ENCODE peak calls at places on chromosomes 3 and 15, in ten cellular contexts. One of them, this sample, is unnamed.

GRCh38 chr3:38545396-38545949 is 49.3 kb downstream of the EXOG start:
- DNase-seq in hepatocyte: no peak
- DNase-seq in astrocyte of the cerebellum: no peak
- DNase-seq in AG04450: no peak
- DNase-seq in GM06990: no peak
- DNase-seq in endothelial cell of umbilical vein: no peak
- DNase-seq in breast epithelium: no peak
- DNase-seq in esophagus squamous epithelium: no peak
- DNase-seq in brain microvascular endothelial cell: no peak
- DNase-seq in Peyer's patch: no peak
- DNase-seq in this sample: no peak

GRCh38 chr15:51736646-51737537 is 563 bp downstream of the LYSMD2 start:
- DNase-seq in esophagus squamous epithelium: no peak
- DNase-seq in AG04450: no peak
- DNase-seq in astrocyte of the cerebellum: no peak
- DNase-seq in breast epithelium: no peak
- DNase-seq in hepatocyte: peak; percentile 41
- DNase-seq in GM06990: peak; percentile 72
- DNase-seq in endothelial cell of umbilical vein: peak; percentile 23
- DNase-seq in Peyer's patch: peak; percentile 76
- DNase-seq in brain microvascular endothelial cell: no peak
- DNase-seq in this sample: peak; percentile 49

GRCh38 chr3:55296035-55296434 is 191.1 kb downstream of the WNT5A start:
- DNase-seq in brain microvascular endothelial cell: no peak
- DNase-seq in esophagus squamous epithelium: no peak
- DNase-seq in endothelial cell of umbilical vein: no peak
- DNase-seq in astrocyte of the cerebellum: no peak
- DNase-seq in Peyer's patch: no peak
- DNase-seq in GM06990: no peak
- DNase-seq in hepatocyte: no peak
- DNase-seq in AG04450: no peak
- DNase-seq in breast epithelium: no peak
- DNase-seq in this sample: no peak

GRCh38 chr3:77052733-77053680 is 13.1 kb downstream of the ROBO2 start:
- DNase-seq in astrocyte of the cerebellum: no peak
- DNase-seq in brain microvascular endothelial cell: no peak
- DNase-seq in AG04450: no peak
- DNase-seq in breast epithelium: no peak
- DNase-seq in hepatocyte: no peak
- DNase-seq in endothelial cell of umbilical vein: no peak
- DNase-seq in esophagus squamous epithelium: no peak
- DNase-seq in GM06990: no peak
- DNase-seq in Peyer's patch: no peak
- DNase-seq in this sample: peak; percentile 71

GRCh38 chr3:37511357-37511970 is 337.1 kb upstream of the LRRFIP2 start:
- DNase-seq in endothelial cell of umbilical vein: no peak
- DNase-seq in GM06990: no peak
- DNase-seq in hepatocyte: no peak
- DNase-seq in astrocyte of the cerebellum: no peak
- DNase-seq in Peyer's patch: no peak
- DNase-seq in brain microvascular endothelial cell: no peak
- DNase-seq in AG04450: no peak
- DNase-seq in esophagus squamous epithelium: no peak
- DNase-seq in breast epithelium: peak; percentile 32
- DNase-seq in this sample: no peak

GRCh38 chr3:149131594-149131993 is 2.2 kb downstream of the HPS3 start:
- DNase-seq in endothelial cell of umbilical vein: no peak
- DNase-seq in Peyer's patch: no peak
- DNase-seq in hepatocyte: no peak
- DNase-seq in brain microvascular endothelial cell: no peak
- DNase-seq in GM06990: no peak
- DNase-seq in AG04450: no peak
- DNase-seq in breast epithelium: no peak
- DNase-seq in esophagus squamous epithelium: no peak
- DNase-seq in astrocyte of the cerebellum: no peak
- DNase-seq in this sample: no peak

GRCh38 chr3:21170964-21171363 is 580.0 kb downstream of the ZNF385D start:
- DNase-seq in astrocyte of the cerebellum: no peak
- DNase-seq in brain microvascular endothelial cell: peak; percentile 14
- DNase-seq in GM06990: no peak
- DNase-seq in endothelial cell of umbilical vein: no peak
- DNase-seq in hepatocyte: peak; percentile 40
- DNase-seq in breast epithelium: no peak
- DNase-seq in AG04450: no peak
- DNase-seq in esophagus squamous epithelium: no peak
- DNase-seq in Peyer's patch: no peak
- DNase-seq in this sample: no peak

GRCh38 chr15:52397118-52397517 is 101.5 kb upstream of the MYO5C start:
- DNase-seq in esophagus squamous epithelium: no peak
- DNase-seq in breast epithelium: no peak
- DNase-seq in endothelial cell of umbilical vein: no peak
- DNase-seq in GM06990: no peak
- DNase-seq in hepatocyte: no peak
- DNase-seq in Peyer's patch: no peak
- DNase-seq in AG04450: no peak
- DNase-seq in astrocyte of the cerebellum: no peak
- DNase-seq in brain microvascular endothelial cell: no peak
- DNase-seq in this sample: no peak

GRCh38 chr15:83653639-83654378 is at the start of gene ADAMTSL3:
- DNase-seq in GM06990: no peak
- DNase-seq in esophagus squamous epithelium: no peak
- DNase-seq in AG04450: no peak
- DNase-seq in breast epithelium: peak; percentile 25
- DNase-seq in hepatocyte: peak; percentile 77
- DNase-seq in brain microvascular endothelial cell: no peak
- DNase-seq in Peyer's patch: no peak
- DNase-seq in endothelial cell of umbilical vein: no peak
- DNase-seq in astrocyte of the cerebellum: peak; percentile 9
- DNase-seq in this sample: peak; percentile 74

GRCh38 chr15:83243634-83244033 is 36.0 kb upstream of the HDGFL3 start:
- DNase-seq in Peyer's patch: no peak
- DNase-seq in breast epithelium: no peak
- DNase-seq in endothelial cell of umbilical vein: no peak
- DNase-seq in astrocyte of the cerebellum: no peak
- DNase-seq in hepatocyte: no peak
- DNase-seq in GM06990: no peak
- DNase-seq in brain microvascular endothelial cell: no peak
- DNase-seq in AG04450: no peak
- DNase-seq in esophagus squamous epithelium: no peak
- DNase-seq in this sample: no peak

GRCh38 chr3:195596648-195597628 is 13.2 kb upstream of the APOD start:
- DNase-seq in astrocyte of the cerebellum: no peak
- DNase-seq in hepatocyte: no peak
- DNase-seq in AG04450: no peak
- DNase-seq in breast epithelium: peak; percentile 12
- DNase-seq in esophagus squamous epithelium: no peak
- DNase-seq in brain microvascular endothelial cell: no peak
- DNase-seq in endothelial cell of umbilical vein: no peak
- DNase-seq in GM06990: no peak
- DNase-seq in Peyer's patch: no peak
- DNase-seq in this sample: no peak

DNA sequence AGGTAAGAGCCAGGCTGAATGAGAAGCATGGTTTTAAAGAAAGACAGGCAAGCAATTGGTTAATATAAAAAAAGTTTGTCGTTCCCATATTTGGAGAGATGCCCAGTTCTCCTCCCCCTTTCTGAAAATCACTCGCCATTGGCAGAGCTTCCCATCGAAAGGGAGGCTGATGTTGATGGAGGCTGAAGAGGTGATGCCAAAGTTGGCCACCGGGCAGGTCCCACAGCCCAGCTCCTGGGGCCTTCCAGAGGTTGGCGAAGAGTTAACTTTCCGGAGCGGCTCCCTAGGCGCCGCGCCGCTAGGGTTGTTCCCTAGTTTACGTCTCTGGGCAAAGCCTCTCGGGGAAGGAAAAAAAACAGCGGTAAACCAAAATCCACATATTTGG is 792 bp downstream of the PCOLCE2 start:
- DNase-seq in AG04450: no peak
- DNase-seq in Peyer's patch: no peak
- DNase-seq in breast epithelium: no peak
- DNase-seq in esophagus squamous epithelium: no peak
- DNase-seq in endothelial cell of umbilical vein: peak; percentile 3
- DNase-seq in brain microvascular endothelial cell: no peak
- DNase-seq in GM06990: no peak
- DNase-seq in hepatocyte: peak; percentile 21
- DNase-seq in astrocyte of the cerebellum: peak; percentile 11
- DNase-seq in this sample: peak; percentile 72
- TF ChIP-seq CTCF in AG04450: no peak
- TF ChIP-seq CTCF in Peyer's patch: no peak
- TF ChIP-seq CTCF in breast epithelium: no peak
- TF ChIP-seq CTCF in esophagus squamous epithelium: no peak
- TF ChIP-seq CTCF in endothelial cell of umbilical vein: no peak
- TF ChIP-seq CTCF in brain microvascular endothelial cell: peak; percentile 5
- TF ChIP-seq CTCF in GM06990: no peak
- TF ChIP-seq CTCF in hepatocyte: no peak
- TF ChIP-seq CTCF in astrocyte of the cerebellum: no peak
- TF ChIP-seq CTCF in this sample: no peak

GRCh38 chr15:41262571-41262970 is 31.5 kb downstream of the CHP1 start:
- DNase-seq in GM06990: no peak
- DNase-seq in astrocyte of the cerebellum: no peak
- DNase-seq in esophagus squamous epithelium: no peak
- DNase-seq in AG04450: no peak
- DNase-seq in Peyer's patch: no peak
- DNase-seq in brain microvascular endothelial cell: no peak
- DNase-seq in endothelial cell of umbilical vein: no peak
- DNase-seq in breast epithelium: no peak
- DNase-seq in hepatocyte: no peak
- DNase-seq in this sample: no peak
- H3K4me3 ChIP-seq in GM06990: no peak overlapping the region
- H3K4me3 ChIP-seq in astrocyte of the cerebellum: no peak overlapping the region
- H3K4me3 ChIP-seq in esophagus squamous epithelium: no peak overlapping the region
- H3K4me3 ChIP-seq in AG04450: no peak overlapping the region
- H3K4me3 ChIP-seq in Peyer's patch: no peak overlapping the region
- H3K4me3 ChIP-seq in brain microvascular endothelial cell: no peak overlapping the region
- H3K4me3 ChIP-seq in endothelial cell of umbilical vein: no peak overlapping the region
- H3K4me3 ChIP-seq in breast epithelium: no peak overlapping the region
- H3K4me3 ChIP-seq in hepatocyte: no peak overlapping the region
- H3K4me3 ChIP-seq in this sample: no peak overlapping the region

GRCh38 chr3:187019542-187020072 is 89.3 kb downstream of the ST6GAL1 start:
- DNase-seq in AG04450: no peak
- DNase-seq in Peyer's patch: no peak
- DNase-seq in hepatocyte: no peak
- DNase-seq in brain microvascular endothelial cell: no peak
- DNase-seq in breast epithelium: no peak
- DNase-seq in endothelial cell of umbilical vein: no peak
- DNase-seq in esophagus squamous epithelium: no peak
- DNase-seq in GM06990: no peak
- DNase-seq in astrocyte of the cerebellum: no peak
- DNase-seq in this sample: no peak
- TF ChIP-seq CTCF in AG04450: no peak
- TF ChIP-seq CTCF in Peyer's patch: no peak
- TF ChIP-seq CTCF in hepatocyte: no peak
- TF ChIP-seq CTCF in brain microvascular endothelial cell: no peak
- TF ChIP-seq CTCF in breast epithelium: no peak
- TF ChIP-seq CTCF in endothelial cell of umbilical vein: no peak
- TF ChIP-seq CTCF in esophagus squamous epithelium: no peak
- TF ChIP-seq CTCF in GM06990: no peak
- TF ChIP-seq CTCF in astrocyte of the cerebellum: no peak
- TF ChIP-seq CTCF in this sample: peak; percentile 22

DNA sequence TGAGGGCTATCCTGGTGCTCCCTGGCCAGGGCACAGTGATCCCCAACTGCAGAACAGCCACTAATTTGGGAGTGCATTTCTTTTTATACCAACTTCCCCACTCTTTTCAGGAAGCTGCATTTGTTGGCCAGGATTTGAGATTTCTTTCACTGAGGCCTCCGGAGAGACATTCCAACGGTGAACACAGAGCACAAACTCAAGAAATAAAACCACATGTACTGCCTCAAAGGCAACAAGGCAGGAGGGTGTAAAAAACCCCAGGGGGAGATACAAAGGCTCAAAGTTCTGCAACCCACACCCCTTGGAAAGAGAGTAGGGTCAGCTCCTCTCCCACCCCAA is 65.3 kb downstream of the CPN2 start:
- DNase-seq in brain microvascular endothelial cell: no peak
- DNase-seq in breast epithelium: no peak
- DNase-seq in hepatocyte: no peak
- DNase-seq in astrocyte of the cerebellum: no peak
- DNase-seq in esophagus squamous epithelium: no peak
- DNase-seq in endothelial cell of umbilical vein: no peak
- DNase-seq in AG04450: no peak
- DNase-seq in Peyer's patch: no peak
- DNase-seq in GM06990: no peak
- DNase-seq in this sample: no peak
- H3K4me3 ChIP-seq in brain microvascular endothelial cell: no peak overlapping the region
- H3K4me3 ChIP-seq in breast epithelium: no peak overlapping the region
- H3K4me3 ChIP-seq in hepatocyte: no peak overlapping the region
- H3K4me3 ChIP-seq in astrocyte of the cerebellum: no peak overlapping the region
- H3K4me3 ChIP-seq in esophagus squamous epithelium: no peak overlapping the region
- H3K4me3 ChIP-seq in endothelial cell of umbilical vein: no peak overlapping the region
- H3K4me3 ChIP-seq in AG04450: no peak overlapping the region
- H3K4me3 ChIP-seq in Peyer's patch: no peak overlapping the region
- H3K4me3 ChIP-seq in GM06990: no peak overlapping the region
- H3K4me3 ChIP-seq in this sample: no peak overlapping the region

GRCh38 chr3:180679178-180680096 is at the start of gene CCDC39:
- DNase-seq in GM06990: peak; percentile 73
- DNase-seq in endothelial cell of umbilical vein: peak; percentile 59
- DNase-seq in breast epithelium: no peak
- DNase-seq in Peyer's patch: peak; percentile 18
- DNase-seq in astrocyte of the cerebellum: peak; percentile 20
- DNase-seq in esophagus squamous epithelium: no peak
- DNase-seq in AG04450: peak; percentile 8
- DNase-seq in brain microvascular endothelial cell: peak; percentile 29
- DNase-seq in hepatocyte: peak; percentile 84
- DNase-seq in this sample: peak; percentile 69
- TF ChIP-seq CTCF in GM06990: no peak
- TF ChIP-seq CTCF in endothelial cell of umbilical vein: no peak
- TF ChIP-seq CTCF in breast epithelium: no peak
- TF ChIP-seq CTCF in Peyer's patch: no peak
- TF ChIP-seq CTCF in astrocyte of the cerebellum: no peak
- TF ChIP-seq CTCF in esophagus squamous epithelium: no peak
- TF ChIP-seq CTCF in AG04450: no peak
- TF ChIP-seq CTCF in brain microvascular endothelial cell: no peak
- TF ChIP-seq CTCF in hepatocyte: no peak
- TF ChIP-seq CTCF in this sample: no peak

This sample was measured in A673.